ENCODE peak calls at places on chromosomes 4 and X, in four cellular contexts. R, X, T and S are unnamed samples. For H3K4me1, the result is how much of the 10 kb centered on the place peaks cover.

GRCh38 chr4:24002641-24002966 is 112.8 kb upstream of the PPARGC1A start:
- DNase-seq in R (no peak), X (no peak), T (no peak), S (no peak)

GRCh38 chr4:177566691-177567090 is 124.5 kb upstream of the AGA start:
- DNase-seq in R (no peak), X (no peak), T (peak), S (no peak)

GRCh38 chr4:143241892-143242291 is 57.2 kb downstream of the USP38 start:
- DNase-seq in R (no peak), X (no peak), T (peak), S (no peak)

GRCh38 chr4:180437601-180438000 is 1805.6 kb upstream of the TENM3 start:
- DNase-seq in R (no peak), X (no peak), T (no peak), S (no peak)

GRCh38 chrX:63115196-63115595 is 235.9 kb downstream of the SPIN4 start:
- DNase-seq in R (no peak), X (no peak), T (no peak), S (no peak)

GRCh38 chr4:119020158-119020557 is 115.5 kb upstream of the MYOZ2 start:
- DNase-seq in R (no peak), X (no peak), T (no peak), S (no peak)

GRCh38 chr4:4803216-4803903 is 56.1 kb upstream of the MSX1 start:
- DNase-seq in R (no peak), X (no peak), T (no peak), S (no peak)

GRCh38 chr4:38131371-38132139 is 171.4 kb downstream of the PTTG2 start:
- DNase-seq in R (no peak), X (peak), T (no peak), S (no peak)

GRCh38 chr4:177511611-177512010 is 69.4 kb upstream of the AGA start:
- DNase-seq in R (no peak), X (no peak), T (peak), S (no peak)

GRCh38 chr4:84971319-84971932 is 4.9 kb upstream of the WDFY3 start:
- DNase-seq in R (no peak), X (no peak), T (peak), S (no peak)

GRCh38 chr4:92253986-92254671 is 49.6 kb upstream of the GRID2 start:
- DNase-seq in R (no peak), X (no peak), T (no peak), S (no peak)

GRCh38 chr4:75995727-75996126 is 5.0 kb upstream of the SDAD1 start:
- DNase-seq in R (no peak), X (no peak), T (peak), S (no peak)

GRCh38 chr4:145530662-145531061 is 49.0 kb downstream of the SMAD1 start:
- DNase-seq in R (no peak), X (no peak), T (peak), S (no peak)

GRCh38 chr4:77579406-77580076 is 26.1 kb upstream of the CXCL13 start:
- DNase-seq in R (no peak), X (no peak), T (peak), S (no peak)

GRCh38 chrX:47623540-47624027 is 3.9 kb upstream of the SYN1 start:
- DNase-seq in R (peak), X (no peak), T (no peak), S (no peak)

GRCh38 chrX:10926404-10926803 is 184.7 kb upstream of the HCCS start:
- DNase-seq in R (no peak), X (no peak), T (no peak), S (no peak)

GRCh38 chr4:27316176-27316575 is 455.5 kb downstream of the STIM2 start:
- DNase-seq in R (peak), X (no peak), T (peak), S (no peak)

GRCh38 chr4:55330241-55330640 is 15.8 kb upstream of the SRD5A3 start:
- DNase-seq in R (no peak), X (no peak), T (peak), S (no peak)

GRCh38 chrX:7254144-7254543 is 106.2 kb upstream of the PUDP start:
- DNase-seq in R (no peak), X (no peak), T (no peak), S (no peak)

GRCh38 chr4:56757270-56757746 is 64.2 kb downstream of the SPINK2 start:
- DNase-seq in R (peak), X (no peak), T (peak), S (no peak)

GRCh38 chr4:27407616-27408015 is 547.0 kb downstream of the STIM2 start:
- DNase-seq in R (no peak), X (no peak), T (no peak), S (no peak)

GRCh38 chr4:183544109-183544508 is 39.3 kb downstream of the ING2 start:
- DNase-seq in R (no peak), X (no peak), T (no peak), S (no peak)

GRCh38 chr4:8769645-8770517 is 101.8 kb downstream of the HMX1 start:
- DNase-seq in R (no peak), X (no peak), T (no peak), S (no peak)

GRCh38 chrX:46865281-46865680 is 28.4 kb downstream of the RP2 start:
- DNase-seq in R (no peak), X (no peak), T (peak), S (no peak)

GRCh38 chr4:127140306-127140705 is 492.5 kb upstream of the INTU start:
- DNase-seq in R (no peak), X (no peak), T (peak), S (no peak)

GRCh38 chrX:71282514-71283408 is 674 bp upstream of the NONO start:
- DNase-seq in R (no peak), X (no peak), T (no peak), S (no peak)

GRCh38 chr4:81845273-81845672 is 373.6 kb upstream of the RASGEF1B start:
- DNase-seq in R (no peak), X (no peak), T (no peak), S (no peak)

GRCh38 chr4:39233783-39234182 is 51.5 kb downstream of the WDR19 start:
- DNase-seq in R (no peak), X (no peak), T (no peak), S (no peak)

GRCh38 chrX:16838202-16839066 is 31.7 kb downstream of the RBBP7 start:
- DNase-seq in R (no peak), X (no peak), T (no peak), S (no peak)

GRCh38 chrX:20265221-20265725 is 1.4 kb downstream of the RPS6KA3 start:
- DNase-seq in R (peak), X (peak), T (peak), S (peak)

GRCh38 chr4:10114147-10114546 is 2.5 kb downstream of the WDR1 start:
- DNase-seq in R (no peak), X (no peak), T (no peak), S (no peak)

GRCh38 chr4:19239565-19239964 is 1012.1 kb upstream of the SLIT2 start:
- DNase-seq in R (no peak), X (no peak), T (peak), S (no peak)

GRCh38 chr4:6342530-6343293 is 73.1 kb downstream of the WFS1 start:
- DNase-seq in R (no peak), X (peak), T (no peak), S (peak)

GRCh38 chr4:5378002-5378401 is 326.7 kb downstream of the STK32B start:
- DNase-seq in R (no peak), X (no peak), T (peak), S (no peak)

GRCh38 chrX:24097741-24098140 is 43.0 kb downstream of the EIF2S3 start:
- DNase-seq in R (no peak), X (no peak), T (no peak), S (no peak)

GRCh38 chr4:184674011-184674410 is 24.5 kb downstream of the PRIMPOL start:
- DNase-seq in R (no peak), X (no peak), T (no peak), S (no peak)

GRCh38 chr4:184668511-184669114 is 19.1 kb downstream of the PRIMPOL start:
- DNase-seq in R (no peak), X (no peak), T (no peak), S (no peak)

GRCh38 chr4:184669251-184669650 is 19.7 kb downstream of the PRIMPOL start:
- DNase-seq in R (no peak), X (no peak), T (no peak), S (no peak)

GRCh38 chr4:184668096-184668495 is 18.6 kb downstream of the PRIMPOL start:
- DNase-seq in R (no peak), X (no peak), T (no peak), S (no peak)

GRCh38 chr4:184671101-184671500 is 21.6 kb downstream of the PRIMPOL start:
- DNase-seq in R (peak), X (no peak), T (no peak), S (no peak)
- H3K4me1 ChIP-seq in R (under half), X (under half), T (under half), S (under half)

GRCh38 chrX:139203681-139204575 is 326.6 kb upstream of the F9 start:
- DNase-seq in R (peak), X (no peak), T (peak), S (no peak)
- TF ChIP-seq CTCF in R (no peak), X (no peak), T (peak), S (no peak)

DNA sequence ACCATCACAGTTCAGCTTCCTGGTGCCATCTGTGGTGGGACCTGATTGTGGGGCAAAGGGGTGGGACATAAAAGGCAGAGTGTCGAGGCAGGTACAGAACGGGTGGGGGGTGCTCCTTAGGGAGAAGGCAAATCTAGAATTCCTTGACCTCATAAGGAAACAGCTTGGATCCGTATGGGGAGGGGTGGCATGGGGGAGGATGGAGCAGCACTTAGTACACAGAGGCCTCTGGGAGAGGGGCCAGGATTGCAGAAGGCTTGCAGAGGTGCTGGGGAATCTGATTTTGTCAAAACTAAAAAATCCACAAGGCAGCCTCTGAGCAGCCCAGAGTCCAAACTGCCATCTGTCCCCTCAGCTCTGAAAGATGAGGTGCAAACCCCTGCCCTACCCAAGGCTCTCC is 2.3 kb upstream of the EMD start:
- DNase-seq in R (no peak), X (peak), T (no peak), S (no peak)
- H3K4me1 ChIP-seq in R (under half), X (under half), T (under half), S (under half)

GRCh38 chrX:115948018-115948923 is 222.3 kb upstream of the AGTR2 start:
- DNase-seq in R (no peak), X (no peak), T (peak), S (no peak)
- TF ChIP-seq CTCF in R (no peak), X (no peak), T (peak), S (no peak)

GRCh38 chr4:169366821-169367220 is 96.1 kb upstream of the SH3RF1 start:
- DNase-seq in R (no peak), X (no peak), T (no peak), S (no peak)

GRCh38 chr4:169359961-169360360 is 89.2 kb upstream of the SH3RF1 start:
- DNase-seq in R (no peak), X (no peak), T (no peak), S (no peak)

GRCh38 chr4:169362607-169363006 is 91.9 kb upstream of the SH3RF1 start:
- DNase-seq in R (no peak), X (no peak), T (no peak), S (no peak)

DNA sequence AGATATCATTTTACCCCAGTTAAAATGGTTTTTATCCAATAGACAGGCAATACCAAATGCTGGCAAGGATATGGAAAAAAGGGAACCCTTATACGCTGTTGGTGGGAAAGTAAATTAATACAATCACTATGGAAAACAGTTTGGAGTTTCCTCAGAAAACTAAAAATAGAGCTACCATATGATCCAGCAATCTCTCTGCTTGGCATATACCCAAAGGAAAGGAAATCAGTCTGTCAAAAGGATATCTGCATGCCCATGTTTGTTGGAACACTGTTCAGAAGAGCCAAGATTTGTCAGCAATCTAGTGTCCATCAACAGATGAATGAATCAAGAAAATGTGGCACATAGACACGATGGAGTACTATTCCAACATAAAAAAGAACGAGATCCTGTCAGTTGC is 91.0 kb upstream of the SH3RF1 start:
- DNase-seq in R (no peak), X (no peak), T (no peak), S (no peak)
- H3K4me1 ChIP-seq in R (under half), X (under half), T (under half), S (under half)

GRCh38 chrX:129780441-129781105 is 824 bp downstream of the SASH3 start:
- DNase-seq in R (no peak), X (no peak), T (no peak), S (no peak)

GRCh38 chrX:129781134-129782014 is 1.6 kb downstream of the SASH3 start:
- DNase-seq in R (peak), X (no peak), T (no peak), S (no peak)

GRCh38 chrX:129782015-129782495 is 2.3 kb downstream of the SASH3 start:
- DNase-seq in R (no peak), X (no peak), T (no peak), S (no peak)

GRCh38 chrX:129783176-129783776 is 3.5 kb downstream of the SASH3 start:
- DNase-seq in R (no peak), X (no peak), T (no peak), S (no peak)

GRCh38 chrX:129782706-129783105 is 3.0 kb downstream of the SASH3 start:
- DNase-seq in R (no peak), X (no peak), T (no peak), S (no peak)
- TF ChIP-seq CTCF in R (no peak), X (no peak), T (no peak), S (no peak)

DNA sequence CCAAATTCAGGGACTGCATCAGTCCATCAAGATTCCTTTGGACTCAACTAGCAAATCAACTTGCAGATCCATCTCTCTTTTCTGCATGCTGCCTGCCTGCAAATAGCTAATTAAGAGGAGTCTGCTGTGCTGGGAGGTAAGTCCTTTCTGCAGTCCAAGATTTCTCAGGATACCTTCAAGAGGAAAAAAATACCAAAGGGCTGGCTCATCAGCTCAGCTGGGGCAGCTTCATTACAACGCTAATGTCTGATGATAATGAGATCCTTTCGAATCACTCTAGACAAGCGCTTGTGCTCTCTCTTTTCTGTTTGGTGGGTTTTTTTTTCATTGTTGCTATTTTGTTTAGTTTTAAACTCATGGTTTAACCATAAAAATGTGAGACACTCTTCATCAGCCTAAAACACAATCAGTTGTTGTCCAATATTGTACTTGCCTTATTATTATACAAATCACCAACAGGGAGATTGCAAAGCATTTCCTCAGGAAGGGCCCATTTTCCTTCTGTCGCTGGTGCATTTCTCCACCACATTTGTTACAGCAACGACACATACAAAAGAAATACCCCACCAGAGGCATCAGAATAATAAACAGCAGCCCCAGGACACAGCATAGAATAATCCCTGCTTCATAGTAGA is 50.8 kb downstream of the PROM1 start:
- DNase-seq in R (no peak), X (no peak), T (no peak), S (no peak)
- H3K4me1 ChIP-seq in R (under half), X (under half), T (under half), S (under half)

GRCh38 chr4:132332932-132333722 is 816.0 kb upstream of the PCDH10 start:
- DNase-seq in R (no peak), X (no peak), T (peak), S (no peak)
- TF ChIP-seq CTCF in R (no peak), X (no peak), T (peak), S (no peak)

GRCh38 chr4:87071401-87071800 is 136.6 kb downstream of the AFF1 start:
- DNase-seq in R (no peak), X (no peak), T (no peak), S (no peak)

GRCh38 chr4:87067120-87067885 is 132.5 kb downstream of the AFF1 start:
- DNase-seq in R (no peak), X (no peak), T (no peak), S (no peak)

GRCh38 chr4:87066403-87067119 is 131.8 kb downstream of the AFF1 start:
- DNase-seq in R (no peak), X (no peak), T (no peak), S (no peak)

GRCh38 chr4:87068591-87069021 is 133.8 kb downstream of the AFF1 start:
- DNase-seq in R (no peak), X (no peak), T (no peak), S (no peak)

GRCh38 chr4:87069037-87069742 is 134.4 kb downstream of the AFF1 start:
- DNase-seq in R (no peak), X (no peak), T (no peak), S (no peak)
- H3K4me1 ChIP-seq in R (under half), X (under half), T (under half), S (under half)

GRCh38 chr4:120922390-120923200 is at the start of gene PRDM5:
- DNase-seq in R (peak), X (peak), T (peak), S (peak)
- TF ChIP-seq CTCF in R (no peak), X (no peak), T (no peak), S (no peak)